ENCODE peak calls at places on chromosomes 12 and 14, in six cellular contexts. W, I, A, P, Z and Y are unnamed samples.

GRCh38 chr12:5546616-5547015 is 114.7 kb downstream of the NTF3 start:
- DNase-seq in W (no peak), I (no peak), A (no peak), P (no peak), Z (no peak), Y (no peak)

GRCh38 chr14:99467338-99468075 is 13.2 kb downstream of the SETD3 start:
- DNase-seq in W (no peak), I (no peak), A (no peak), P (no peak), Z (no peak), Y (no peak)

GRCh38 chr12:8088574-8088973 is 6.5 kb downstream of the NECAP1 start:
- DNase-seq in W (no peak), I (no peak), A (no peak), P (no peak), Z (no peak), Y (no peak)

GRCh38 chr12:113048716-113049127 is 7.8 kb upstream of the DTX1 start:
- DNase-seq in W (peak), I (peak), A (no peak), P (peak), Z (no peak), Y (peak)

GRCh38 chr14:61321385-61322010 is at the start of gene PRKCH:
- DNase-seq in W (peak), I (peak), A (no peak), P (peak), Z (no peak), Y (peak)

GRCh38 chr12:39505025-39505424 is 62.1 kb upstream of the KIF21A start:
- DNase-seq in W (no peak), I (no peak), A (no peak), P (no peak), Z (no peak), Y (no peak)

GRCh38 chr12:32395031-32395430 is 4.3 kb upstream of the FGD4 start:
- DNase-seq in W (no peak), I (no peak), A (no peak), P (no peak), Z (no peak), Y (peak)

GRCh38 chr12:24778486-24779304 is 170.2 kb downstream of the BCAT1 start:
- DNase-seq in W (peak), I (no peak), A (peak), P (peak), Z (peak), Y (peak)

GRCh38 chr14:68987653-68988036 is 8.5 kb upstream of the ACTN1 start:
- DNase-seq in W (peak), I (no peak), A (no peak), P (no peak), Z (no peak), Y (peak)

GRCh38 chr14:24080888-24081738 is 9.8 kb downstream of the CPNE6 start:
- DNase-seq in W (peak), I (no peak), A (no peak), P (peak), Z (no peak), Y (peak)

GRCh38 chr12:8038659-8039114 is 6.2 kb downstream of the FOXJ2 start:
- DNase-seq in W (peak), I (no peak), A (no peak), P (no peak), Z (no peak), Y (peak)

GRCh38 chr14:30779210-30779609 is 95.1 kb upstream of the COCH start:
- DNase-seq in W (no peak), I (no peak), A (no peak), P (no peak), Z (no peak), Y (no peak)

GRCh38 chr12:16788888-16789790 is 183.2 kb upstream of the LMO3 start:
- DNase-seq in W (no peak), I (no peak), A (no peak), P (no peak), Z (peak), Y (peak)

GRCh38 chr12:108701779-108702435 is 29.4 kb downstream of the CORO1C start:
- DNase-seq in W (no peak), I (no peak), A (no peak), P (no peak), Z (no peak), Y (no peak)

GRCh38 chr12:73517859-73518258 is 1019.8 kb upstream of the ATXN7L3B start:
- DNase-seq in W (no peak), I (no peak), A (no peak), P (no peak), Z (no peak), Y (no peak)

GRCh38 chr12:9626821-9627220 is 19.1 kb upstream of the KLRB1 start:
- DNase-seq in W (no peak), I (no peak), A (no peak), P (no peak), Z (no peak), Y (no peak)

GRCh38 chr14:22185191-22185590 is 403.8 kb downstream of the DAD1 start:
- DNase-seq in W (no peak), I (no peak), A (no peak), P (peak), Z (no peak), Y (no peak)

GRCh38 chr12:109494348-109494881 is 17.0 kb downstream of the UBE3B start:
- DNase-seq in W (no peak), I (no peak), A (no peak), P (peak), Z (no peak), Y (no peak)

GRCh38 chr12:26011099-26011498 is 52.6 kb downstream of the RASSF8 start:
- DNase-seq in W (no peak), I (no peak), A (no peak), P (no peak), Z (no peak), Y (no peak)

GRCh38 chr14:103854822-103855733 is 7.7 kb upstream of the PPP1R13B start:
- DNase-seq in W (peak), I (no peak), A (no peak), P (peak), Z (no peak), Y (peak)

GRCh38 chr14:69574266-69574953 is at the start of gene CCDC177:
- DNase-seq in W (peak), I (peak), A (peak), P (peak), Z (no peak), Y (peak)

GRCh38 chr12:52082026-52082667 is 2.6 kb downstream of the SMIM41 start:
- DNase-seq in W (no peak), I (no peak), A (no peak), P (peak), Z (no peak), Y (no peak)

DNA sequence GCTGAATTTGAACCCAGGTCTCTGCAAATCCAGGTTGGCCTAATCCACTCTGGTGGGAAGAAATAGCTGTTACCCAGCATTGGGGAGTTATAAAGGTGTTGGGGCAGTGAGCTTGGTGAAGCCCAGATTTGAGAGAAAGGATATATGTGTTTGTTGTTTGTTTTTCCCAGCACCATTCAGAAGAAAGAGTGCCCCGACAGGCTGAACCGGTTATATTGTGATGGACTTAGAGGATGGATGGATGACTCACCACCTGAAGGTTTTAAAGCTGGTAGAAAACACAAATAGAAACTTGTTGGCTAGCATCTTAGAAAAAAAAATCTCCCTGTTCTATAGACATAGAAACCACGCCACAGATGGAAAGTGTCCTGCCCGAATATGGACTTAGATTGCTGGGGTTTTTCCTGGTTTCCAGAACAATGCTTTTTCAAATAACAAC is 404.6 kb downstream of the MED13L start:
- DNase-seq in W (no peak), I (peak), A (no peak), P (peak), Z (no peak), Y (no peak)
- TF ChIP-seq REST in W (no peak), I (no peak), A (no peak), P (no peak), Z (no peak), Y (no peak)

GRCh38 chr12:29073631-29074239 is 75.3 kb upstream of the FAR2 start:
- DNase-seq in W (peak), I (peak), A (peak), P (peak), Z (no peak), Y (peak)
- TF ChIP-seq SIN3A in W (no peak), I (no peak), A (no peak), P (no peak), Z (no peak), Y (no peak)

GRCh38 chr14:102071283-102071998 is 15.4 kb downstream of the HSP90AA1 start:
- DNase-seq in W (no peak), I (peak), A (no peak), P (peak), Z (no peak), Y (no peak)
- TF ChIP-seq REST in W (no peak), I (no peak), A (no peak), P (no peak), Z (no peak), Y (no peak)

GRCh38 chr12:41497362-41497761 is 309.2 kb downstream of the PDZRN4 start:
- DNase-seq in W (no peak), I (no peak), A (no peak), P (no peak), Z (no peak), Y (no peak)
- TF ChIP-seq SIN3A in W (no peak), I (no peak), A (no peak), P (no peak), Z (no peak), Y (no peak)

DNA sequence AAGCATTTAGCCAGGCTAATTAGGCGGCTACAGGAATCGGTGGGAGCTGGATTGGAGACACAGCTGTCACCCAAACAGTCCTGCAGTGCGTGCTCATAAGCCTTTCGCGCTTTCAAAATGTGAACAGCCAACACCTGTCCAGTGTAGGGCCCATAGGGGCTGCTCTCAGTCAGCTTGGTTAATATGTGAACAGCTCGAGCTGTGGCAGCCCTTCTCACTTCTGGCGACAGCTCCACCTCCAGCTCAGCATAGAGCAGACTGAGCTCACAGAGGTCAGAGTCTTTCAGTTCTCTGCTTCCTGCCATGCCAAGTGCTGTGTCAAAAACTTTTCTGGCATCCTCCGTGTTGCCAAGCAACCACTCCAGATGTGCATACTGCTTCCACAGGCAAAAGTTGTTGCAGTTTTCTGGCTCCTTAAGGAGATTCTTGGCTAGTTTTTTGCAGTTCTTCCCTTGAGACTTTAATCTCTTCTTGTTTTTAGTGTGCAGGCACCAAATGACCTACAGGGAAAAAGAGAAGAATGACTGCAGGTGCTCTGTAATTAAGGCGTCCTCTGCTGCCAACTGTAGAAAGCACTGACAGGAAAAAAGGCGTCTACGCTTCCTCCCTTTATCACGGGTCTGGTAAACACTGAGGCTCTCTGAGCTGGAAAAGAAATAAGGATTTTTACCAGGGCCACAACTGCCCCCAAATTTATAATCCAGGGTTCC is 32.4 kb downstream of the PSMC1 start:
- DNase-seq in W (no peak), I (no peak), A (no peak), P (peak), Z (no peak), Y (no peak)
- TF ChIP-seq REST in W (no peak), I (no peak), A (no peak), P (no peak), Z (no peak), Y (no peak)

DNA sequence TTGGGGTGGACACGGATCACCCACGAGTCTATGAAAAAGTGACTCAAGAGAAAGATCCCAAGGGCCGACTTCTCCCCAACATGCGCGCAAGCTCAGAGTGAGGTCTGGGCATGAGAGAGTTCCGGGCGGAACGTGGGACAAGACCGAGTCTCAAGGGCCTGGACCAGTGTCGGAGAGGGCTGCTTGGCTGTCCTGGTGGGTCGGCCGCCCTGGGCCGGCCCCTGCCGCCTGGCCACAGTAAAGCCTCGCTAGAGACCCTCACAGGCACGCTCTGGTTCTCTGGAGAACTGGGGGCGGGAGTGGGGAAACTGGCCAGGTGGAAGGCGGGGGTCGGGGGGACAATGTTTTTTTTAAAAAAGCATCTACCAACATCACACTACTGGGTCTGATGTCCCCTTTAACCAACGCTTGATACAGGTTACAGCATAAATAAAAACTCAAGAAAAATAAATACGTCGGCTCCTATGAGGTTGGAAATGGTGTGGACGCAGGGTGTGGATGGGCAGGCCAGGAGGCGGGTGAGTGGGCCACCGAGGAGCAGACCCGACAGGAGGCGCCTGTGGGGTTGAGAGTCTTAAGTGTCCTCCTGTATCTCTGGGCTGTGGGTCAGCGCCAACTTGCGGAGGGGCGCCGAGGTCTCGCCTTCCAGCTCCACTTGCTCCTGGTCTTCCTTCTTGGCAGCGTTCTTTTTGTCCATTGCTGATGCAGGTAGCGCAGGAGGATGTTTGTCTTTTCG is 74.7 kb downstream of the KLHL28 start:
- DNase-seq in W (no peak), I (no peak), A (no peak), P (no peak), Z (no peak), Y (no peak)
- TF ChIP-seq SIN3A in W (no peak), I (no peak), A (no peak), P (no peak), Z (no peak), Y (no peak)